ENCODE peak calls at places on chromosome 20, in six cellular contexts. One of them, this sample, is unnamed.

GRCh38 chr20:56630086-56630493 is 984 bp downstream of the TFAP2C start:
- DNase-seq in B cell: peak
- DNase-seq in tibial artery: no peak
- DNase-seq in AG04450: no peak
- DNase-seq in heart right ventricle: no peak
- DNase-seq in cardiac fibroblast: peak
- DNase-seq in this sample: peak

GRCh38 chr20:13147071-13147961 is 73.8 kb upstream of the ISM1 start:
- DNase-seq in B cell: no peak
- DNase-seq in AG04450: no peak
- DNase-seq in heart right ventricle: no peak
- DNase-seq in cardiac fibroblast: peak
- DNase-seq in tibial artery: no peak
- DNase-seq in this sample: no peak

GRCh38 chr20:13222319-13222716 is 1.2 kb downstream of the ISM1 start:
- DNase-seq in heart right ventricle: no peak
- DNase-seq in B cell: no peak
- DNase-seq in tibial artery: no peak
- DNase-seq in cardiac fibroblast: no peak
- DNase-seq in AG04450: no peak
- DNase-seq in this sample: no peak

GRCh38 chr20:44702776-44703175 is 12.4 kb upstream of the CCN5 start:
- DNase-seq in B cell: no peak
- DNase-seq in tibial artery: peak
- DNase-seq in AG04450: peak
- DNase-seq in cardiac fibroblast: peak
- DNase-seq in heart right ventricle: peak
- DNase-seq in this sample: no peak

GRCh38 chr20:34114809-34115208 is 2.8 kb upstream of the EIF2S2 start:
- DNase-seq in tibial artery: no peak
- DNase-seq in cardiac fibroblast: no peak
- DNase-seq in AG04450: no peak
- DNase-seq in B cell: no peak
- DNase-seq in heart right ventricle: no peak
- DNase-seq in this sample: no peak

GRCh38 chr20:32577023-32577422 is 8.1 kb downstream of the NOL4L start:
- DNase-seq in AG04450: no peak
- DNase-seq in tibial artery: no peak
- DNase-seq in cardiac fibroblast: no peak
- DNase-seq in heart right ventricle: no peak
- DNase-seq in B cell: no peak
- DNase-seq in this sample: no peak

GRCh38 chr20:38751360-38751976 is 3.2 kb downstream of the ACTR5 start:
- DNase-seq in heart right ventricle: no peak
- DNase-seq in B cell: peak
- DNase-seq in tibial artery: no peak
- DNase-seq in cardiac fibroblast: peak
- DNase-seq in AG04450: no peak
- DNase-seq in this sample: peak

GRCh38 chr20:38453941-38454340 is 18.7 kb upstream of the RALGAPB start:
- DNase-seq in B cell: no peak
- DNase-seq in AG04450: no peak
- DNase-seq in heart right ventricle: no peak
- DNase-seq in tibial artery: no peak
- DNase-seq in cardiac fibroblast: no peak
- DNase-seq in this sample: no peak

GRCh38 chr20:21510995-21511394 is 2.9 kb downstream of the NKX2-2 start:
- DNase-seq in AG04450: no peak
- DNase-seq in cardiac fibroblast: no peak
- DNase-seq in B cell: no peak
- DNase-seq in tibial artery: no peak
- DNase-seq in heart right ventricle: no peak
- DNase-seq in this sample: no peak

GRCh38 chr20:37941332-37941731 is 38.4 kb downstream of the VSTM2L start:
- DNase-seq in cardiac fibroblast: no peak
- DNase-seq in heart right ventricle: no peak
- DNase-seq in tibial artery: no peak
- DNase-seq in AG04450: no peak
- DNase-seq in B cell: no peak
- DNase-seq in this sample: no peak

GRCh38 chr20:62119591-62120364 is 2.5 kb upstream of the LSM14B start:
- DNase-seq in cardiac fibroblast: no peak
- DNase-seq in B cell: no peak
- DNase-seq in AG04450: no peak
- DNase-seq in tibial artery: no peak
- DNase-seq in heart right ventricle: peak
- DNase-seq in this sample: no peak

GRCh38 chr20:50111120-50111828 is 1.7 kb downstream of the UBE2V1 start:
- DNase-seq in AG04450: no peak
- DNase-seq in B cell: no peak
- DNase-seq in cardiac fibroblast: peak
- DNase-seq in heart right ventricle: no peak
- DNase-seq in tibial artery: no peak
- DNase-seq in this sample: peak

GRCh38 chr20:16123623-16124022 is 449.6 kb downstream of the KIF16B start:
- DNase-seq in cardiac fibroblast: no peak
- DNase-seq in tibial artery: no peak
- DNase-seq in heart right ventricle: no peak
- DNase-seq in B cell: no peak
- DNase-seq in AG04450: no peak
- DNase-seq in this sample: no peak

GRCh38 chr20:62234346-62234745 is 4.0 kb upstream of the OSBPL2 start:
- DNase-seq in heart right ventricle: no peak
- DNase-seq in cardiac fibroblast: no peak
- DNase-seq in tibial artery: no peak
- DNase-seq in AG04450: no peak
- DNase-seq in B cell: no peak
- DNase-seq in this sample: no peak

GRCh38 chr20:57582432-57583288 is 21.8 kb downstream of the PCK1 start:
- DNase-seq in AG04450: peak
- DNase-seq in tibial artery: peak
- DNase-seq in B cell: no peak
- DNase-seq in cardiac fibroblast: peak
- DNase-seq in heart right ventricle: peak
- DNase-seq in this sample: no peak

GRCh38 chr20:35988910-35989463 is 20.6 kb downstream of the CNBD2 start:
- DNase-seq in tibial artery: no peak
- DNase-seq in AG04450: no peak
- DNase-seq in cardiac fibroblast: peak
- DNase-seq in B cell: no peak
- DNase-seq in heart right ventricle: no peak
- DNase-seq in this sample: no peak

GRCh38 chr20:50429412-50429811 is 80.8 kb upstream of the PTPN1 start:
- DNase-seq in AG04450: no peak
- DNase-seq in cardiac fibroblast: no peak
- DNase-seq in heart right ventricle: no peak
- DNase-seq in B cell: no peak
- DNase-seq in tibial artery: no peak
- DNase-seq in this sample: no peak

GRCh38 chr20:47315339-47315662 is 41.2 kb downstream of the ZMYND8 start:
- DNase-seq in B cell: no peak
- DNase-seq in heart right ventricle: no peak
- DNase-seq in tibial artery: peak
- DNase-seq in cardiac fibroblast: peak
- DNase-seq in AG04450: no peak
- DNase-seq in this sample: no peak

GRCh38 chr20:15220778-15221565 is 883.6 kb upstream of the FLRT3 start:
- DNase-seq in tibial artery: no peak
- DNase-seq in cardiac fibroblast: peak
- DNase-seq in heart right ventricle: no peak
- DNase-seq in B cell: no peak
- DNase-seq in AG04450: no peak
- DNase-seq in this sample: no peak

GRCh38 chr20:1210501-1210900 is 7.2 kb downstream of the C20orf202 start:
- DNase-seq in cardiac fibroblast: no peak
- DNase-seq in AG04450: no peak
- DNase-seq in tibial artery: no peak
- DNase-seq in heart right ventricle: no peak
- DNase-seq in B cell: no peak
- DNase-seq in this sample: no peak

GRCh38 chr20:1207293-1207884 is 4.1 kb downstream of the C20orf202 start:
- DNase-seq in B cell: no peak
- DNase-seq in tibial artery: no peak
- DNase-seq in heart right ventricle: no peak
- DNase-seq in cardiac fibroblast: no peak
- DNase-seq in AG04450: no peak
- DNase-seq in this sample: no peak

GRCh38 chr20:1211954-1212497 is 8.8 kb downstream of the C20orf202 start:
- DNase-seq in cardiac fibroblast: no peak
- DNase-seq in B cell: no peak
- DNase-seq in AG04450: no peak
- DNase-seq in tibial artery: no peak
- DNase-seq in heart right ventricle: no peak
- DNase-seq in this sample: no peak

GRCh38 chr20:1206749-1207148 is 3.5 kb downstream of the C20orf202 start:
- DNase-seq in B cell: no peak
- DNase-seq in heart right ventricle: no peak
- DNase-seq in cardiac fibroblast: no peak
- DNase-seq in tibial artery: no peak
- DNase-seq in AG04450: no peak
- DNase-seq in this sample: no peak

DNA sequence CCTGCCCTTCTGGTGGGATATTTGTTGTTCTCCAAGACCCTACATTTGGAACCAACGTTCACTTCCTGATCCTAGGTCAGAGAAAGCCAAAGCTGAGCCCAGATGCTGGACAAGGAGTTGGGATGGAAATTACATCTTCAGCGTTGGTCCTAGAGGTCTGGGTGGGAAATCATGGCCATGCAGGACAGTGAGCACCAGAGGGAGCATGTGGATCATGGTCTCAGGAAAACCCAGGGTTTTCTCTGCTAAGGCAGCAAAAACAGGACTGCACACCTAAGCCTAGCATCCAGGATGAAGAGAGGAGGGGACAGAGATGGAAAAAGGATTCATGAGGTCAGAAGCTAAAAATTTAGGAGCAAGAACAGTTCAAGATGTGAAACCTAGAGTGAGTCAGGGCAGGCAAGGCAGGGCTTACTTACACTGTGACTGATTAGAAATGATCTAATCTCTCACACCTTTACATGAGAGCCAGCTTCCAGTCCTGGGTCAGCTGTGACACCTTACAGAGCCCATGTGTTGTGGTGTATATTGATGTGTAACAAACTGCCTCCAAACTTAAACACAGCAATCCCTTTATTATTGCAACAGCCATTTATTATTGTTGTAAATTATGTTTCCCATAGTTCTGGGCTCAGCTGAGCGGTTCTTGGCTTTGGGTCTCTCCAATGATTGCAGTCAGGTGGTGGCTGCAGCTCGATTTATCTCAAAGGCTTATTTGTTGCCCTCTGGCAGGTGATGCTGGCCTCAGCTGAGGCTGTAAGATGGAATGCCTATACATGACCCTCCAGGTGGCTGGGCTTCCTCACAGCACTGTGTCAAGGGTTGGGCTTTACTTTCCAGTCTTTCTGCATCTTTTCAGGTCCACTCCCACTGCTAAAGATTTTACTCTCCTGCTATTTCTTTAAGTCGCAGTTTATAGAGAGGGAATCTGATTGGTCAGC is 6.5 kb downstream of the C20orf202 start:
- DNase-seq in heart right ventricle: no peak
- DNase-seq in tibial artery: no peak
- DNase-seq in B cell: no peak
- DNase-seq in cardiac fibroblast: no peak
- DNase-seq in AG04450: no peak
- DNase-seq in this sample: peak
- TF ChIP-seq CTCF in heart right ventricle: no peak
- TF ChIP-seq CTCF in tibial artery: no peak
- TF ChIP-seq CTCF in B cell: no peak
- TF ChIP-seq CTCF in cardiac fibroblast: peak
- TF ChIP-seq CTCF in AG04450: peak
- TF ChIP-seq CTCF in this sample: no peak

DNA sequence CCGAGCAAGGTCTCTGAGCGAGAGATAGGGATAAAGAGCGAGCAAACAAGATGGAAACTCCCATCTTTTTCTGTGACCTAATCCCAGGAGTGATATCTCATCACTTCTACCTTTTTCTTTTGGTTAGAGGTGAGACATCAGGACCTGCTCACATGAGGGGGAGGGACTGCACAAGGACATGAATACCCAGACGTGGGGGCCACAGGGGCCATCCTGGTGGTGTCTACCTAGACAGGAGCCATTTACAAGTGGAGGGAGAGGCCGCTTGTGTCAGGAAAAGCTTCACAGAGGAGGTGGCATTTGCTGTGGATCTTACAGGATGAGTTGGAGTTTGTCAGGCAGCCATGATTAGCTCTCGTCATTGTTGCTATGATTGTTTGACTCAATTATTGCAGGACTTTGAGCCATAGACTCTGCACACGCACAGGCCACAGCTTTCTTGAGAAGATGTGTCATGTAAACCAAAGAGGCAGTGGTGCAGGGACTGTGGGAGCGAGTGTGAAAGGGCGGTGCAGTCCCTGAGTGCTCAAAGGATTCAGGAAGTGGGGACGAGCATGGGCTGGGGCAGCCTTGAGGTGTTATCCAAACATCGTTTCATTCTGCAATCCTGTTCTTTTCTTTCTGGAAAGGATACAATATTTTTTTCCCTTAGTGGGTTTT is 7.7 kb downstream of the NPEPL1 start:
- DNase-seq in heart right ventricle: no peak
- DNase-seq in tibial artery: no peak
- DNase-seq in B cell: no peak
- DNase-seq in AG04450: peak
- DNase-seq in cardiac fibroblast: no peak
- DNase-seq in this sample: peak
- TF ChIP-seq CTCF in heart right ventricle: no peak
- TF ChIP-seq CTCF in tibial artery: no peak
- TF ChIP-seq CTCF in B cell: no peak
- TF ChIP-seq CTCF in AG04450: no peak
- TF ChIP-seq CTCF in cardiac fibroblast: no peak
- TF ChIP-seq CTCF in this sample: no peak

GRCh38 chr20:53269380-53269779 is 297.2 kb downstream of the TSHZ2 start:
- DNase-seq in tibial artery: no peak
- DNase-seq in B cell: no peak
- DNase-seq in cardiac fibroblast: no peak
- DNase-seq in heart right ventricle: no peak
- DNase-seq in AG04450: no peak
- DNase-seq in this sample: no peak

GRCh38 chr20:53263554-53264438 is 291.6 kb downstream of the TSHZ2 start:
- DNase-seq in B cell: no peak
- DNase-seq in tibial artery: no peak
- DNase-seq in cardiac fibroblast: no peak
- DNase-seq in AG04450: no peak
- DNase-seq in heart right ventricle: no peak
- DNase-seq in this sample: no peak

GRCh38 chr20:53264604-53265003 is 292.4 kb downstream of the TSHZ2 start:
- DNase-seq in cardiac fibroblast: no peak
- DNase-seq in tibial artery: no peak
- DNase-seq in B cell: no peak
- DNase-seq in heart right ventricle: no peak
- DNase-seq in AG04450: no peak
- DNase-seq in this sample: no peak

GRCh38 chr20:53262294-53262840 is 290.2 kb downstream of the TSHZ2 start:
- DNase-seq in heart right ventricle: no peak
- DNase-seq in tibial artery: no peak
- DNase-seq in B cell: no peak
- DNase-seq in AG04450: no peak
- DNase-seq in cardiac fibroblast: no peak
- DNase-seq in this sample: no peak

GRCh38 chr20:53265304-53265875 is 293.2 kb downstream of the TSHZ2 start:
- DNase-seq in AG04450: no peak
- DNase-seq in tibial artery: no peak
- DNase-seq in B cell: no peak
- DNase-seq in heart right ventricle: no peak
- DNase-seq in cardiac fibroblast: no peak
- DNase-seq in this sample: no peak
- TF ChIP-seq CTCF in AG04450: no peak
- TF ChIP-seq CTCF in tibial artery: no peak
- TF ChIP-seq CTCF in B cell: no peak
- TF ChIP-seq CTCF in heart right ventricle: no peak
- TF ChIP-seq CTCF in cardiac fibroblast: no peak
- TF ChIP-seq CTCF in this sample: no peak

GRCh38 chr20:25532015-25532751 is 53.1 kb downstream of the NINL start:
- DNase-seq in cardiac fibroblast: no peak
- DNase-seq in B cell: no peak
- DNase-seq in tibial artery: no peak
- DNase-seq in AG04450: no peak
- DNase-seq in heart right ventricle: no peak
- DNase-seq in this sample: no peak
- TF ChIP-seq CTCF in cardiac fibroblast: no peak
- TF ChIP-seq CTCF in B cell: no peak
- TF ChIP-seq CTCF in tibial artery: no peak
- TF ChIP-seq CTCF in AG04450: no peak
- TF ChIP-seq CTCF in heart right ventricle: no peak
- TF ChIP-seq CTCF in this sample: no peak

This sample was measured in activated CD8-positive, alpha-beta T cell treated with anti-CD3 and anti-CD28 coated beads for 36 hours.